ENCODE peak calls at places on chromosomes 4 and X, in six cellular contexts. Q, X, D, Z, R and F are unnamed samples.

GRCh38 chrX:150366951-150367545 is 3.9 kb downstream of the MAMLD1 start:
- DNase-seq in Q (peak), X (no peak), D (peak), Z (no peak), R (no peak), F (no peak)

GRCh38 chrX:130171446-130172126 is at the start of gene RAB33A:
- DNase-seq in Q (peak), X (peak), D (peak), Z (no peak), R (peak), F (no peak)

GRCh38 chrX:40282348-40282747 is 184.6 kb upstream of the BCOR start:
- DNase-seq in Q (no peak), X (no peak), D (no peak), Z (no peak), R (no peak), F (no peak)

GRCh38 chr4:75708218-75708691 is 16.1 kb upstream of the USO1 start:
- DNase-seq in Q (no peak), X (peak), D (no peak), Z (no peak), R (peak), F (peak)

GRCh38 chrX:24838624-24839023 is 144.9 kb downstream of the POLA1 start:
- DNase-seq in Q (no peak), X (peak), D (peak), Z (no peak), R (peak), F (no peak)

GRCh38 chrX:38799995-38800394 is 1.3 kb upstream of the MID1IP1 start:
- DNase-seq in Q (no peak), X (peak), D (no peak), Z (no peak), R (no peak), F (peak)

GRCh38 chrX:94058728-94059382 is 384.8 kb downstream of the FAM133A start:
- DNase-seq in Q (peak), X (peak), D (no peak), Z (peak), R (peak), F (no peak)

GRCh38 chr4:47891928-47892327 is 22.5 kb downstream of the NFXL1 start:
- DNase-seq in Q (no peak), X (no peak), D (no peak), Z (no peak), R (no peak), F (no peak)

GRCh38 chr4:41657561-41657960 is 91.0 kb downstream of the PHOX2B start:
- DNase-seq in Q (no peak), X (no peak), D (no peak), Z (no peak), R (no peak), F (no peak)

GRCh38 chr4:28451346-28451745 is 1590.7 kb downstream of the STIM2 start:
- DNase-seq in Q (no peak), X (no peak), D (no peak), Z (no peak), R (no peak), F (peak)

GRCh38 chr4:10088135-10089010 is 28.2 kb downstream of the WDR1 start:
- DNase-seq in Q (no peak), X (no peak), D (no peak), Z (no peak), R (no peak), F (no peak)

GRCh38 chrX:153647461-153648357 is 706 bp downstream of the DUSP9 start:
- DNase-seq in Q (peak), X (no peak), D (peak), Z (no peak), R (no peak), F (no peak)

GRCh38 chr4:5051210-5051691 is at the start of gene STK32B:
- DNase-seq in Q (peak), X (peak), D (peak), Z (peak), R (peak), F (peak)

GRCh38 chr4:6916587-6917444 is 7.2 kb downstream of the TBC1D14 start:
- DNase-seq in Q (no peak), X (peak), D (no peak), Z (peak), R (no peak), F (peak)

GRCh38 chrX:39984191-39984956 is 113.4 kb downstream of the BCOR start:
- DNase-seq in Q (no peak), X (no peak), D (peak), Z (peak), R (no peak), F (peak)

GRCh38 chr4:158667651-158668198 is 4.0 kb downstream of the C4orf46 start:
- DNase-seq in Q (no peak), X (peak), D (peak), Z (peak), R (peak), F (peak)

GRCh38 chrX:10112510-10112909 is 44.3 kb upstream of the CLCN4 start:
- DNase-seq in Q (no peak), X (no peak), D (no peak), Z (no peak), R (no peak), F (no peak)

GRCh38 chr4:56360071-56360470 is 27.2 kb downstream of the AASDH start:
- DNase-seq in Q (no peak), X (peak), D (peak), Z (no peak), R (no peak), F (no peak)

GRCh38 chrX:71253253-71254091 is 468 bp downstream of the ZMYM3 start:
- DNase-seq in Q (peak), X (peak), D (peak), Z (peak), R (peak), F (peak)

GRCh38 chr4:48350871-48351270 is 9.5 kb downstream of the SLAIN2 start:
- DNase-seq in Q (no peak), X (no peak), D (no peak), Z (no peak), R (no peak), F (no peak)

GRCh38 chrX:29419774-29420553 is 795.4 kb upstream of the MAGEB2 start:
- DNase-seq in Q (no peak), X (no peak), D (peak), Z (no peak), R (no peak), F (no peak)

GRCh38 chrX:76971393-76972376 is 475.5 kb upstream of the FGF16 start:
- DNase-seq in Q (no peak), X (no peak), D (no peak), Z (no peak), R (no peak), F (no peak)

GRCh38 chr4:176404591-176404990 is 84.8 kb downstream of the SPCS3 start:
- DNase-seq in Q (no peak), X (no peak), D (peak), Z (no peak), R (no peak), F (no peak)

GRCh38 chr4:2084316-2084715 is 25.2 kb downstream of the NAT8L start:
- DNase-seq in Q (no peak), X (no peak), D (peak), Z (no peak), R (no peak), F (peak)

GRCh38 chr4:123984881-123985280 is 588.3 kb downstream of the SPRY1 start:
- DNase-seq in Q (no peak), X (no peak), D (no peak), Z (no peak), R (no peak), F (no peak)

GRCh38 chr4:2825740-2826139 is 17.9 kb upstream of the ADD1 start:
- DNase-seq in Q (no peak), X (no peak), D (no peak), Z (no peak), R (no peak), F (no peak)

GRCh38 chr4:174377613-174378012 is 93.9 kb downstream of the CEP44 start:
- DNase-seq in Q (no peak), X (no peak), D (no peak), Z (no peak), R (no peak), F (no peak)

GRCh38 chr4:150514709-150515108 is 67.2 kb upstream of the MAB21L2 start:
- DNase-seq in Q (no peak), X (no peak), D (no peak), Z (no peak), R (no peak), F (no peak)

GRCh38 chr4:8761167-8761823 is 110.3 kb downstream of the HMX1 start:
- DNase-seq in Q (no peak), X (no peak), D (no peak), Z (no peak), R (no peak), F (no peak)

GRCh38 chr4:55180980-55181379 is 55.6 kb upstream of the KDR start:
- DNase-seq in Q (no peak), X (no peak), D (peak), Z (no peak), R (no peak), F (no peak)

GRCh38 chr4:14787894-14788293 is 214.4 kb upstream of the CPEB2 start:
- DNase-seq in Q (peak), X (peak), D (peak), Z (no peak), R (no peak), F (peak)

GRCh38 chrX:9062621-9063020 is 28.7 kb upstream of the FAM9B start:
- DNase-seq in Q (no peak), X (no peak), D (no peak), Z (no peak), R (no peak), F (peak)

GRCh38 chr4:187995322-187996207 is at the start of gene ZFP42:
- DNase-seq in Q (peak), X (no peak), D (no peak), Z (no peak), R (no peak), F (no peak)

GRCh38 chrX:8868906-8869305 is 67.7 kb upstream of the FAM9A start:
- DNase-seq in Q (no peak), X (peak), D (peak), Z (no peak), R (no peak), F (no peak)

GRCh38 chr4:189187531-189188052 is 753.1 kb upstream of the FRG1 start:
- DNase-seq in Q (no peak), X (no peak), D (no peak), Z (no peak), R (no peak), F (no peak)

GRCh38 chrX:30489323-30489722 is 88.2 kb downstream of the TASL start:
- DNase-seq in Q (no peak), X (peak), D (peak), Z (peak), R (no peak), F (peak)

GRCh38 chrX:107483976-107484726 is 34.7 kb downstream of the FRMPD3 start:
- DNase-seq in Q (peak), X (peak), D (no peak), Z (peak), R (no peak), F (peak)

GRCh38 chr4:108774809-108775530 is 12.1 kb upstream of the ETNPPL start:
- DNase-seq in Q (no peak), X (no peak), D (no peak), Z (no peak), R (no peak), F (no peak)

GRCh38 chr4:123471655-123472054 is 75.1 kb downstream of the SPRY1 start:
- DNase-seq in Q (no peak), X (peak), D (no peak), Z (no peak), R (no peak), F (no peak)

GRCh38 chrX:36908801-36909403 is 99.3 kb upstream of the FAM47C start:
- DNase-seq in Q (no peak), X (peak), D (peak), Z (peak), R (no peak), F (no peak)
- TF ChIP-seq CTCF in Q (peak), X (peak), D (peak), Z (no peak), R (peak), F (peak)

DNA sequence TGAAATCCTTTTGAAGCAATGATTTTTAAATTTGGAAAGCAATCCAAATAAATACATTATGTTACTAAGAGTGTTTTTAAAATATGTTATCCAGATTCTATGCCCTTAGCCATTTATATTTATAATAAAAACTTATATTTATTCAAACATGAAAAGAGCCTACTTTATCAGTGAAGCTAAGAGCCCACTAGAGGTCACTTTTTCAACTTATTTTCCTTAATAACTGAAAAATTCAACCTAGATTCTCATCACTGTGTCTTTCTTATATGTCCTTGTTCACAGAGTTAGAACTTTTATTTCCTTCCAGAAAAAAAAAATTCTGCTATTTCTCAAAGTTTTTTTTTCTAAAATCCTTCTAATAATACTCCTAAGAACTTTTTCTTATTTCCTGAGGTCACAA is 23.9 kb downstream of the PRDM8 start:
- DNase-seq in Q (no peak), X (peak), D (peak), Z (no peak), R (no peak), F (no peak)
- TF ChIP-seq CTCF in Q (no peak), X (no peak), D (peak), Z (no peak), R (peak), F (no peak)

DNA sequence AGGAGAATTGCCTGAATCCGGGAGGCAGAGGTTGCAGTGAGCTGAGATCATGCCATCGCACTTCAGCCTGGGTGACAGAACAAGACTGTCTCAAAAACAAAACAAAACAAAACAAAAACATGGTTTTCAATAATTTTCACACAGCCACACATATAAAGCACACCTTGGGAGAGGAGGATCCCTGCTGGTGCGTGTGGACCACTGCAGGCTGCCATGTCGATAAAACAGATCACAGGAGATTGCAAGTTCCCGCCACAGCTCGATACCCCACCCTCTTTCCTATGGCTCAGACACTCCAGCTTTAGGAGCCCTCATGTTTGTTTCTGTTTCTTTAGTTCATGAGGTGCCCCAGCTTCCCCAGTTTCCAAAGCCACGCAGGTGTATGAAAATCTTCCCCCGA is 31.3 kb upstream of the CLDN24 start:
- DNase-seq in Q (no peak), X (no peak), D (no peak), Z (peak), R (no peak), F (no peak)
- TF ChIP-seq CTCF in Q (no peak), X (no peak), D (no peak), Z (peak), R (no peak), F (peak)

GRCh38 chr4:36183232-36183631 is 61.1 kb downstream of the ARAP2 start:
- DNase-seq in Q (no peak), X (no peak), D (no peak), Z (no peak), R (no peak), F (no peak)
- TF ChIP-seq CTCF in Q (no peak), X (no peak), D (no peak), Z (no peak), R (no peak), F (no peak)

GRCh38 chr4:139770361-139770760 is 104.7 kb downstream of the MGST2 start:
- DNase-seq in Q (no peak), X (no peak), D (no peak), Z (no peak), R (no peak), F (no peak)

GRCh38 chr4:139769355-139769754 is 103.7 kb downstream of the MGST2 start:
- DNase-seq in Q (no peak), X (no peak), D (no peak), Z (no peak), R (no peak), F (no peak)

GRCh38 chr4:139767585-139767984 is 102.0 kb downstream of the MGST2 start:
- DNase-seq in Q (no peak), X (no peak), D (no peak), Z (no peak), R (no peak), F (no peak)

GRCh38 chr4:139768366-139768765 is 102.7 kb downstream of the MGST2 start:
- DNase-seq in Q (no peak), X (no peak), D (no peak), Z (no peak), R (no peak), F (no peak)

DNA sequence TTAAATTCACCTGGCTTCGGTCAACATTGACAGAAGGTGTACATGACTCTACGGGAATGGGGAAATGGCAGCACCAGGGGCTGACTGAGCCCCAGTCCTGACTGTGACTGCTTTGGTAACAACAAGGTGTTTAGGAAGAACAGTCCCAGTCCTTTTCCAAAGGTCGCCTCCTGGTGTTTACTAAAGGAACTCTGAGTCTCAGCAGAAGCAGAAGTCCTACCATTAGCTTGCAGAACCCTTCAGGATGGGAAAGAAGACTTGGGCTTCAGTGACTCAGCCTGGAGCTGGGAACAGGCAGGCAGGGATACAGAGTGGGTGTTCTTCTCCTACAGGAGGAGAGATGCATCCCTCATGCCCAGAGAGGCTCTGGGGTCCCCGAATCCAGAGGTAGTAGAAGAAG is 103.3 kb downstream of the MGST2 start:
- DNase-seq in Q (peak), X (peak), D (no peak), Z (peak), R (no peak), F (no peak)
- TF ChIP-seq CTCF in Q (peak), X (no peak), D (no peak), Z (peak), R (peak), F (peak)

DNA sequence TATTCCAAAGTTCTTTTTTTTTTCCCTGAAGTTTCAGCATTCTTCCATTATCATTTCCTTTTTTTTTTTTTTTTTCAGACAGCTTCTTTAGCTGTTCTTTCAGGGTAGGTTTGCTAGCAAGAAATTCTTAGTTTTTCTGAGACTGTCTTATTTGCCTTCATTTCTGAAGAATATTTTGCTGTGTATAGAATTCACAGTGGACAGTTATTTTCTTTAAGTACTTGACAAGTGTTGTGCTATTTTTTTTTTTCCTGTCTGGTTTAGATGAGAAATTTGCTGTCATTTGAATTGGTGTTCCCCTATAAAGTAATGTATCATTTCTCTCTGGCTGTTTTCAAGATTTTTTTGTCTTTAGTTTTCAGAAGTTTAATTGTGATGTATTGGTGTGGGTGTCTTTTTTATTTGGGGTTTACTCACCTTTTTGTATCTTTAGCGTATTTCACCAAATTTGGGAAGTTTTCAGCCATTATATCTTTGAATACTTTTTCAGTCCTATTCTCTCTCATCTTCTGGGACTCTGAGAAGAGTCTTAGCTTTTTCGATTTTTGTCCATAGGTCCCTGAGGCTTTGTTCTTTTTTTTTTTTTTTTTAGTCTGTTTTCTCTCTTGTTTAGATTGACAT is 23.7 kb downstream of the KDM6A start:
- DNase-seq in Q (no peak), X (no peak), D (no peak), Z (no peak), R (no peak), F (no peak)
- TF ChIP-seq CTCF in Q (no peak), X (no peak), D (no peak), Z (no peak), R (no peak), F (no peak)

DNA sequence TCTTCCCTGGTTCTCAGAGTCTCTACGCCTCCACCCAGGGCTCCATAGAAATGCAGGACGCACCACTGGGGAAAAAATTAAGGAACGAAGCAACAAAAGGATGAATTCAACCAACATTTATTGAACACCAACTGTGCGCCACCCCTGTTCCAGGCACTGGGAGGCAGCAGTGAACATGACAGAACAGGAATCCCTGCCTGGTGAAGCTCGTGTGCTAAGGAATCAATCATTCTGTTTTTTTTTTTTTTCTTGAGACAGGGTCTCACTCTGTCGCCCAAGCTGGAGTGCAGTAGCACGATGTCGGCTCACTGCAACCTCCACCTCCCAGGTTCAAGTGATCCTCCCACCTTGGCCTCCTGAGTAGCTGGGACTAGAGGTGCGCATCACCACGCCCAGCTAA is 1.9 kb upstream of the FTSJ1 start:
- DNase-seq in Q (no peak), X (peak), D (peak), Z (peak), R (peak), F (peak)
- TF ChIP-seq CTCF in Q (peak), X (peak), D (peak), Z (peak), R (no peak), F (peak)

DNA sequence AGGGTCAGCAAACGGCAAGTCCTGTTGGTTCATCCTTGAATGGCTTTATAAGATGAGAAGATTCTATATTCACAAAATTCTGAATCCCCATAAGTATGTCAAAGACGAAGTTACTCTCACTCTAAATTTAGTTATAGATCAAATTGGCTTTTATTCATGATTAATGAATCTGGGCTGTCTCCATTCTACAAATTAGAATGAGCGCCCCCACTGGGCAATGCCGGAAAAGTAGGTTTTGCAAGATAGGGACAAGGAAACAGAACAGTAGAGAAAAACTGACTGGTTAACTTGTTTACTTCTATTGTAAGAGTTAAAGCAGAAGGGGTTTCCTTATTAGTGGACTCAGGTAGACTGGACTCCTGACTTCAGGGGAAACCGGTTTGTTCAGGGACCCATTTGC is 100.3 kb downstream of the F11 start:
- DNase-seq in Q (no peak), X (no peak), D (no peak), Z (no peak), R (no peak), F (no peak)
- TF ChIP-seq CTCF in Q (peak), X (no peak), D (no peak), Z (peak), R (peak), F (no peak)